ENCODE peak calls at places on chromosome 15, in ten cellular contexts. Z is Panc1, E is esophagus squamous epithelium, G is endothelial cell of umbilical vein, X is adrenal gland, C is left lung, S is hepatocyte, Y is neural progenitor cell, W is uterus, A is transverse colon. Q is an unnamed sample. For H3K9me3, the result is how much of the 10 kb centered on the place peaks cover.

GRCh38 chr15:81024891-81025290 is 24.2 kb downstream of the TLNRD1 start:
- DNase-seq in G (no peak), E (no peak), X (no peak), S (no peak), W (no peak), Z (no peak), Y (no peak), A (no peak), C (no peak), Q (no peak)

GRCh38 chr15:82936966-82937647 is 15.4 kb downstream of the HOMER2 start:
- DNase-seq in A (no peak), W (no peak), Y (no peak), G (no peak), Z (peak), C (no peak), E (no peak), S (no peak), X (no peak), Q (no peak)

GRCh38 chr15:74365619-74366445 is 1.6 kb downstream of the CYP11A1 start:
- DNase-seq in G (peak), S (peak), Z (no peak), X (peak), W (peak), E (no peak), C (no peak), A (peak), Y (peak), Q (no peak)

GRCh38 chr15:73052679-73053397 is 575 bp downstream of the NEO1 start:
- DNase-seq in C (peak), X (peak), Y (peak), Z (no peak), W (peak), G (no peak), S (peak), A (peak), E (no peak), Q (peak)

GRCh38 chr15:98682992-98683701 is 34.8 kb downstream of the IGF1R start:
- DNase-seq in E (no peak), G (no peak), S (no peak), A (no peak), Z (no peak), X (no peak), W (no peak), C (no peak), Y (no peak), Q (no peak)

GRCh38 chr15:38868326-38869114 is 303.9 kb upstream of the RASGRP1 start:
- DNase-seq in A (peak), Z (peak), W (no peak), C (no peak), Y (no peak), X (no peak), E (no peak), G (peak), S (peak), Q (no peak)

GRCh38 chr15:68151277-68151676 is 53.9 kb downstream of the CALML4 start:
- DNase-seq in E (no peak), G (no peak), Y (no peak), W (no peak), X (no peak), S (no peak), C (no peak), A (no peak), Z (no peak), Q (no peak)

GRCh38 chr15:74308643-74308945 is 58.9 kb downstream of the CYP11A1 start:
- DNase-seq in S (no peak), A (no peak), Y (no peak), X (no peak), G (no peak), Z (no peak), E (no peak), W (no peak), C (no peak), Q (no peak)

GRCh38 chr15:40857601-40858351 is 13.9 kb downstream of the SPINT1 start:
- DNase-seq in C (peak), A (peak), E (no peak), Y (peak), G (peak), S (peak), Z (peak), W (peak), X (peak), Q (peak)

GRCh38 chr15:74983725-74984231 is 11.6 kb upstream of the SCAMP5 start:
- DNase-seq in Y (no peak), C (no peak), Z (no peak), W (no peak), S (no peak), A (no peak), E (no peak), G (no peak), X (no peak), Q (no peak)

GRCh38 chr15:81899024-81899423 is 146.8 kb downstream of the MEX3B start:
- DNase-seq in Y (no peak), C (no peak), G (no peak), E (no peak), W (no peak), Z (no peak), S (no peak), A (no peak), X (no peak), Q (no peak)

GRCh38 chr15:32683906-32684584 is 33.8 kb upstream of the GREM1 start:
- DNase-seq in W (no peak), X (no peak), C (no peak), A (no peak), S (no peak), E (no peak), Y (no peak), Z (no peak), G (peak), Q (no peak)

GRCh38 chr15:95326689-95327525 is 1003.6 kb upstream of the NR2F2 start:
- DNase-seq in Y (peak), S (peak), Z (no peak), A (no peak), E (no peak), X (no peak), C (no peak), W (peak), G (peak), Q (no peak)

GRCh38 chr15:74382004-74382816 is 14.8 kb upstream of the CYP11A1 start:
- DNase-seq in C (peak), Y (peak), X (peak), G (peak), W (peak), Z (no peak), S (peak), E (no peak), A (peak), Q (peak)

GRCh38 chr15:47618216-47618615 is 99.1 kb upstream of the SEMA6D start:
- DNase-seq in G (no peak), S (no peak), C (no peak), Z (no peak), E (no peak), X (no peak), W (no peak), A (no peak), Y (peak), Q (no peak)

GRCh38 chr15:88511161-88511560 is 35.3 kb downstream of the DET1 start:
- DNase-seq in E (no peak), W (no peak), S (no peak), Y (no peak), C (no peak), G (no peak), X (no peak), Z (no peak), A (no peak), Q (no peak)

GRCh38 chr15:100186366-100186765 is 155.4 kb downstream of the ADAMTS17 start:
- DNase-seq in W (no peak), Y (no peak), S (no peak), C (no peak), Z (no peak), X (no peak), E (no peak), G (no peak), A (no peak), Q (no peak)

GRCh38 chr15:30958219-30958618 is 33.2 kb downstream of the MTMR10 start:
- DNase-seq in A (no peak), Y (no peak), S (no peak), G (no peak), Z (no peak), X (no peak), C (no peak), E (no peak), W (no peak), Q (no peak)

GRCh38 chr15:45372032-45372995 is 6.0 kb downstream of the GATM start:
- DNase-seq in Z (no peak), S (no peak), X (no peak), C (no peak), A (no peak), E (no peak), G (no peak), W (no peak), Y (no peak), Q (no peak)

GRCh38 chr15:38196116-38196515 is 56.5 kb upstream of the SPRED1 start:
- DNase-seq in Y (no peak), G (no peak), X (no peak), C (no peak), S (no peak), A (no peak), W (no peak), Z (no peak), E (no peak), Q (no peak)

GRCh38 chr15:68674975-68675374 is 96.2 kb downstream of the CORO2B start:
- DNase-seq in W (no peak), A (no peak), Y (peak), S (no peak), E (no peak), C (no peak), X (no peak), G (peak), Z (no peak), Q (no peak)

GRCh38 chr15:45377630-45378148 is 655 bp downstream of the GATM start:
- DNase-seq in A (peak), X (peak), Y (peak), G (peak), C (no peak), Z (no peak), E (no peak), W (peak), S (peak), Q (no peak)

GRCh38 chr15:97991972-97992541 is 31.6 kb downstream of the ARRDC4 start:
- DNase-seq in E (no peak), C (no peak), X (no peak), G (no peak), Y (no peak), Z (no peak), W (no peak), A (no peak), S (no peak), Q (no peak)

GRCh38 chr15:38620851-38621594 is 56.4 kb upstream of the RASGRP1 start:
- DNase-seq in X (no peak), Y (no peak), C (no peak), E (no peak), S (no peak), Z (no peak), A (no peak), G (no peak), W (no peak), Q (no peak)

GRCh38 chr15:82551646-82552247 is 11.5 kb upstream of the RPS17 start:
- DNase-seq in S (no peak), W (no peak), Y (no peak), C (no peak), Z (no peak), G (no peak), X (no peak), E (no peak), A (no peak), Q (no peak)

GRCh38 chr15:100525894-100526512 is 2.7 kb downstream of the CERS3 start:
- DNase-seq in A (peak), Z (no peak), C (no peak), Y (no peak), G (no peak), S (peak), X (peak), W (peak), E (no peak), Q (no peak)

GRCh38 chr15:29449136-29449535 is 179.5 kb upstream of the NSMCE3 start:
- DNase-seq in Z (no peak), G (no peak), E (no peak), W (no peak), S (peak), X (no peak), C (no peak), Y (peak), A (no peak), Q (no peak)

GRCh38 chr15:66042624-66043023 is 173.3 kb downstream of the RAB11A start:
- DNase-seq in A (no peak), E (no peak), Z (no peak), Y (no peak), G (no peak), S (no peak), W (no peak), X (no peak), C (no peak), Q (no peak)

GRCh38 chr15:48644827-48645557 is 517 bp downstream of the FBN1 start:
- DNase-seq in Y (peak), C (peak), A (no peak), W (peak), G (no peak), E (no peak), Z (no peak), X (peak), S (peak), Q (no peak)

GRCh38 chr15:73265536-73266153 is 103.1 kb downstream of the HCN4 start:
- DNase-seq in A (peak), G (peak), Y (peak), X (peak), E (no peak), C (no peak), W (peak), Z (no peak), S (peak), Q (peak)

GRCh38 chr15:25234831-25235230 is 204.0 kb downstream of the UBE3A start:
- DNase-seq in W (no peak), A (no peak), X (no peak), S (no peak), G (no peak), Z (no peak), Y (no peak), E (no peak), C (peak), Q (no peak)
- H3K9me3 ChIP-seq in W (under half), A (under half), X (under half), S (under half), G (under half), Z (under half), Y (under half), E (half or more), C (half or more), Q (under half)

GRCh38 chr15:57489122-57489521 is 102.6 kb upstream of the MYZAP start:
- DNase-seq in C (no peak), W (no peak), A (no peak), S (no peak), E (no peak), X (no peak), Z (no peak), G (no peak), Y (no peak), Q (no peak)
- H3K9me3 ChIP-seq in C (under half), W (under half), A (under half), S (under half), E (under half), X (under half), Z (under half), G (under half), Y (under half), Q (under half)

GRCh38 chr15:25207369-25207768 is 231.5 kb downstream of the UBE3A start:
- DNase-seq in C (no peak), Z (no peak), Y (no peak), A (no peak), E (no peak), G (no peak), X (no peak), W (no peak), S (no peak), Q (no peak)

DNA sequence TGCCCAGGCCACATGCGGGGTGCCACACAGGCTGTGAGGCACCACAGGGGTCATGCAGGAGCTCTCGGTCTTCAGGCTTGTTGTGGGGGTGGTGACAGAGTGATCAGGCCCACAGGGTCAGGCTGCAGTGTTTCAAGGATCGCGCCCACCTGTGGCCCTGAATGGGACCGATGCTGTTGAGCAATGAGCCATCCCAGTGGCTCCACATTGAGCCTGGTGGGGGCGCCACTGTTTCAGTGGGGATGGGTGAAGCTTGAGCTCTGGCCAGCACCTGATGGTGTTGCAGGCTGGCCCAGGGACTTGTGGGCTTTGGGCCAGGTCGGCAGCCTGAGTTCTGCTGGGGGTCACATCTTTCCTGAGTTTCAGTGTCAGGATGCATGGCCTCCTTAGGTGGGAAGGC is 230.1 kb downstream of the UBE3A start:
- DNase-seq in E (no peak), Y (no peak), G (no peak), W (no peak), C (no peak), Z (no peak), S (no peak), X (no peak), A (no peak), Q (no peak)
- H3K9me3 ChIP-seq in E (half or more), Y (under half), G (under half), W (under half), C (half or more), Z (under half), S (under half), X (under half), A (under half), Q (under half)

GRCh38 chr15:61382927-61383326 is 153.8 kb upstream of the RORA start:
- DNase-seq in Z (no peak), A (no peak), S (no peak), X (no peak), E (no peak), W (no peak), C (no peak), G (no peak), Y (no peak), Q (no peak)
- H3K9me3 ChIP-seq in Z (under half), A (under half), S (under half), X (under half), E (under half), W (under half), C (under half), G (under half), Y (under half), Q (under half)

DNA sequence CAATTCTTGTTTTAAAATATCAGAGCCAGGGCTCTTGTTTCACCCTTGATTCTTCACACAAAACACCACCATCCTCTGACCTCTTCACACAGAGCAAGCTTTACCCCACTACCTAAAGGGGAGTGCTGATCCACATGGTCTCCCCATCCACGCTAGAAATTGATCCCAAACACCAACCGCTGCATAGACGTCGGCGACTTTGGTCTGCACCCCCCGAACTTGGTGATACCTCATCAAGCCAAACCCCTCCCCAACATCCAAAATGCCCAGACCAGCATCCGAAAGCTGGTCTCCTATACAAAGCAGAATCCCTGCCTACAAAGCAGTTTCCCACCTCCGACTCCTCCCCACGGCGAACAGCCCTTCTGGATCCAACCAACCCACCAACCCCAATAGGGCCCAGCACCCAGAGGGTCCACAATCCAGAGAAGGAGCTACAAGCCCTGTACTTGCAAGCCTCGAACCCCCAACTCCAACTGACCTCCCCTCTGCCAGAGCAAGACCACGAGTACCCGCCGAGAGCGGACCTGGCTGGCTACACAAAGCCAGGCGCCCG is 25.8 kb upstream of the MTHFS start:
- DNase-seq in Y (no peak), W (no peak), G (no peak), S (no peak), X (no peak), A (no peak), Z (no peak), C (peak), E (no peak), Q (no peak)
- H3K9me3 ChIP-seq in Y (under half), W (under half), G (under half), S (under half), X (under half), A (under half), Z (under half), C (under half), E (under half), Q (under half)

GRCh38 chr15:25092661-25093060 is 137.9 kb downstream of the SNRPN start:
- DNase-seq in A (no peak), C (no peak), E (no peak), G (no peak), W (no peak), S (no peak), Z (no peak), X (no peak), Y (no peak), Q (no peak)

GRCh38 chr15:25093455-25094029 is 138.8 kb downstream of the SNRPN start:
- DNase-seq in G (no peak), E (no peak), Z (no peak), A (no peak), X (no peak), C (no peak), Y (no peak), S (no peak), W (no peak), Q (no peak)

GRCh38 chr15:25094519-25094918 is 139.7 kb downstream of the SNRPN start:
- DNase-seq in Z (no peak), G (no peak), E (no peak), A (no peak), S (no peak), Y (no peak), X (no peak), C (no peak), W (no peak), Q (no peak)

GRCh38 chr15:25095179-25095578 is 140.4 kb downstream of the SNRPN start:
- DNase-seq in W (no peak), Y (no peak), S (no peak), Z (no peak), X (no peak), E (no peak), G (no peak), C (no peak), A (no peak), Q (no peak)

DNA sequence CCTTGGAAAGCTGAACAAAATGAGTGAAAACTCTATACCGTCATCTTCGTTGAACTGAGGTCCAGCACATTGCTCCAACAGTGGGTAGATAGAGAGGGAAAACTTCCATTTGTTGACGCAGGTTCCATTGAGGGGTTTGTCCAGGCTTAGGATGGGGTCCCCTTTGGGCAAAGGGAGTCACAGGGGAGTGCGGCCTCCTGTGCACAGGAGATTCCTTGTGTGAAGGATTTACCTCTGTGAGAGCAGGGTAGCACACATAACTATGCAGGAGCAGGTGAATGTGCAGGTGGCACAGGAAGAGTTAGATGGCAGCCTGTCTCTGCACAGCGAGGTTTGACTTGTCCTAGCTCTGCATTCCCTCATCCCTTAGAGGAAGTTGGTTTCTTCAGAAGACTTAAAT is 139.3 kb downstream of the SNRPN start:
- DNase-seq in C (no peak), E (no peak), S (no peak), X (no peak), W (no peak), A (no peak), G (no peak), Z (no peak), Y (no peak), Q (no peak)
- H3K9me3 ChIP-seq in C (half or more), E (half or more), S (under half), X (under half), W (under half), A (under half), G (under half), Z (under half), Y (under half), Q (under half)

DNA sequence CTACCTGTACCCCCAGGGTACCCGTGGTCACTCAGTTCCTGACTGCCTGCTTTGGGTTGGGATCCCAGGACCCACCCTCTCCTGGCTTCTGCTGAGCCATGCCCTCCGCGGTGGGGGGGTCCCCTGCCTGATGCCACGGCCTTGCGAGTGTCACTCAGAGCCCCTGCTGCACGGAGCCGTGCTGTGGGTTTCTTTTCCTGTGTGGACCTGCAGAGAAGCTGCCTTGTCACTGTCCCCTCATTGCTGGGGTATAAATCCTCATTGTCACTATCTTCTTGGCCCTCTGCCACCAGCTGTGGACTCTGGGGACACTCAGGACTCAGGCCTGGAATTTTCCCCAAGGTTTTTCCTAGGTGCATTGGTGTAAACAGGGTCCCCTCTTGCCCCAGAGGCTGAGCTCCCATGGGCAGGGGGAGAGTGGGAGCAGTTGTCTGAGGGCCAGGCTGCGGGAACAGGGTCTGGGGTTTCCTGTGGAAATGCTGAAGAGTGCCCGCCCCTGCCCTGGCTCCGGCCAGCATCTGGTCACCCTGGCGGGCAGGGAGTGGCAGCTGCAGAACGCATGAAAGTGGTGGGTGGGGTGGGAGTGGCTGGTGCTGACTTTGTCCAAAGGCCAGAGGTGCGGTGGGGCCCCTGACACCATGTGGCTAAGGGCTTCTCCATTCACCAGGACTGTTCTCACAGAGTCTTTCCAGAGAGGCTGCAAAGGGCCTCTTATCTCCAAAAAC is 191.7 kb downstream of the GOLGA6L6 start:
- DNase-seq in W (peak), X (no peak), S (peak), G (no peak), Y (no peak), A (no peak), C (peak), Z (no peak), E (no peak), Q (no peak)
- H3K9me3 ChIP-seq in W (under half), X (under half), S (half or more), G (half or more), Y (half or more), A (under half), C (under half), Z (under half), E (under half), Q (under half)